ENCODE peak calls at places on chromosomes 3 and 15, in four cellular contexts. T, V, Z and W are unnamed samples. For H3K4me1 and H3K27me3, the result is how much of the 10 kb centered on the place peaks cover.

GRCh38 chr3:48084929-48085328 is 68.7 kb upstream of the MAP4 start:
- DNase-seq in T (no peak), V (no peak), Z (no peak), W (no peak)

GRCh38 chr3:144770813-144771400 is 799.3 kb downstream of the DIPK2A start:
- DNase-seq in T (no peak), V (peak), Z (no peak), W (peak)

GRCh38 chr3:23959147-23959900 is 14.2 kb downstream of the NR1D2 start:
- DNase-seq in T (no peak), V (no peak), Z (no peak), W (no peak)

GRCh38 chr15:74174216-74174965 is 881 bp downstream of the ISLR start:
- DNase-seq in T (no peak), V (peak), Z (peak), W (peak)

GRCh38 chr3:172519241-172519640 is 4.0 kb downstream of the TNFSF10 start:
- DNase-seq in T (no peak), V (no peak), Z (no peak), W (no peak)

GRCh38 chr3:136956994-136957393 is 789 bp upstream of the IL20RB start:
- DNase-seq in T (no peak), V (no peak), Z (no peak), W (no peak)

GRCh38 chr3:151051533-151051932 is 33.9 kb upstream of the MED12L start:
- DNase-seq in T (no peak), V (no peak), Z (no peak), W (no peak)

GRCh38 chr3:86814918-86815655 is 175.9 kb downstream of the VGLL3 start:
- DNase-seq in T (no peak), V (no peak), Z (no peak), W (peak)

GRCh38 chr15:50774450-50774849 is 8.9 kb upstream of the SPPL2A start:
- DNase-seq in T (no peak), V (no peak), Z (no peak), W (no peak)

GRCh38 chr3:117735481-117736101 is 1026.0 kb downstream of the TUSC7 start:
- DNase-seq in T (no peak), V (no peak), Z (no peak), W (peak)

GRCh38 chr3:193014961-193015360 is 97.3 kb upstream of the MB21D2 start:
- DNase-seq in T (no peak), V (no peak), Z (no peak), W (no peak)

GRCh38 chr3:142890592-142890991 is 1.7 kb upstream of the PCOLCE2 start:
- DNase-seq in T (no peak), V (no peak), Z (no peak), W (no peak)

GRCh38 chr15:45376300-45376928 is 1.9 kb downstream of the GATM start:
- DNase-seq in T (no peak), V (no peak), Z (no peak), W (no peak)

GRCh38 chr15:45376967-45377629 is 1.2 kb downstream of the GATM start:
- DNase-seq in T (no peak), V (no peak), Z (no peak), W (no peak)

GRCh38 chr15:45377630-45378148 is 655 bp downstream of the GATM start:
- DNase-seq in T (peak), V (peak), Z (peak), W (no peak)

GRCh38 chr15:45378149-45378912 is at the start of gene GATM:
- DNase-seq in T (peak), V (peak), Z (peak), W (peak)

GRCh38 chr15:45378913-45379262 is 544 bp upstream of the GATM start:
- DNase-seq in T (no peak), V (no peak), Z (no peak), W (no peak)
- H3K4me3 ChIP-seq in T (peak), V (peak), Z (peak), W (no peak)

DNA sequence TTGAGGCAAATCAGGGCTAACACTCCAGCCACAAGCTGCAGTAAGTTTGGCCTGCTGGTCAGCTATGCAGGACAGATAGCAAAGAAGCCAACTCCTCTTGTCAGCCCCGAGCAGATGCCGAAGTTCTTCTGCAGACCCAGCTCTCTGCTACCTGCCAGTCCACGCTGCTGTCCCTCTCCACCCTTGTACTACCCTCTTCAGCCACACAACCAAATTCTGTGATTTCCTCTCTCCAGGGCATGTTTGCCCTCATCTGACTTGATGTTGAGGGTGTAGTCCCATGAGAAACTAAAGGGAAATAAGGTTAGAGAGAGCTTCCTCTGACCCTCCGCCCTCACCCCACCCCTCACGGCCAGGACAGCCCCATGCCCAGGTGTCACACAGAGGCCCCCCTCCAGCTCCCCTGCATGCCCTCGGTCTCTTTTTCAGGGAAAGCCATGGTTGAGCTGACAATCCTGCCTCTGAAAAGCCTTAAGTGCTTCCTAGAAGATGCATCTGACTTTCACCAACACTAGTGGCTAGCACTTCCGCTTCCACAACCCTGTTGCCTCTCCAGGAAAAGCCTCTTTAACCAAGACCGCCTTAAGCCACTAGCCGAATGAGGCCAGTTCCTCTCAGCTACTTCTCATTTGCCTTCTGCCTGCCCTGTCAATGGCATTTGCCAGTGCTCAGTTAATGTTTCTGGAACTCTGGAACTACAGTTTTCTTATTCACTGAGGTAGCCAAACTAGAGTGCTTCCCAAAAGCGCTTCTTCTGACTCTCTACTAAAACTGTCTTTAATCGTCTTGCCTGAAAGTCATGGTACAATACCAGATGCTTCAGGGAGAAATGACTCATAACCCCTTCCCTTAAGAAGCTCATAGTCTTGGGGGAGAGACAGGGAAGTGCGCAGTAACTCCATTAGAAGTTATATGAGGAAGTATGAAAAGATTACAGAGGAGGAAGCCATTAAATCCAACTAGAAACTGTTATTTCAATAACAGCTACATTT is 300.4 kb upstream of the STT3B start:
- DNase-seq in T (no peak), V (no peak), Z (no peak), W (no peak)
- H3K4me1 ChIP-seq in T (under half), V (under half), Z (under half), W (under half)

GRCh38 chr15:84604804-84605203 is 4.0 kb downstream of the ZSCAN2 start:
- DNase-seq in T (no peak), V (no peak), Z (no peak), W (no peak)
- H3K27me3 ChIP-seq in T (under half), V (under half), Z (under half), W (under half)

GRCh38 chr3:114411811-114412803 is 118.3 kb downstream of the TIGIT start:
- DNase-seq in T (no peak), V (no peak), Z (peak), W (no peak)

GRCh38 chr3:114411292-114411691 is 117.5 kb downstream of the TIGIT start:
- DNase-seq in T (no peak), V (no peak), Z (no peak), W (peak)

GRCh38 chr3:114408763-114409162 is 114.9 kb downstream of the TIGIT start:
- DNase-seq in T (no peak), V (no peak), Z (peak), W (peak)

GRCh38 chr3:114406922-114407321 is 113.1 kb downstream of the TIGIT start:
- DNase-seq in T (no peak), V (no peak), Z (no peak), W (no peak)

GRCh38 chr3:114409291-114409690 is 115.5 kb downstream of the TIGIT start:
- DNase-seq in T (no peak), V (no peak), Z (no peak), W (no peak)
- H3K4me3 ChIP-seq in T (no peak), V (no peak), Z (no peak), W (no peak)

DNA sequence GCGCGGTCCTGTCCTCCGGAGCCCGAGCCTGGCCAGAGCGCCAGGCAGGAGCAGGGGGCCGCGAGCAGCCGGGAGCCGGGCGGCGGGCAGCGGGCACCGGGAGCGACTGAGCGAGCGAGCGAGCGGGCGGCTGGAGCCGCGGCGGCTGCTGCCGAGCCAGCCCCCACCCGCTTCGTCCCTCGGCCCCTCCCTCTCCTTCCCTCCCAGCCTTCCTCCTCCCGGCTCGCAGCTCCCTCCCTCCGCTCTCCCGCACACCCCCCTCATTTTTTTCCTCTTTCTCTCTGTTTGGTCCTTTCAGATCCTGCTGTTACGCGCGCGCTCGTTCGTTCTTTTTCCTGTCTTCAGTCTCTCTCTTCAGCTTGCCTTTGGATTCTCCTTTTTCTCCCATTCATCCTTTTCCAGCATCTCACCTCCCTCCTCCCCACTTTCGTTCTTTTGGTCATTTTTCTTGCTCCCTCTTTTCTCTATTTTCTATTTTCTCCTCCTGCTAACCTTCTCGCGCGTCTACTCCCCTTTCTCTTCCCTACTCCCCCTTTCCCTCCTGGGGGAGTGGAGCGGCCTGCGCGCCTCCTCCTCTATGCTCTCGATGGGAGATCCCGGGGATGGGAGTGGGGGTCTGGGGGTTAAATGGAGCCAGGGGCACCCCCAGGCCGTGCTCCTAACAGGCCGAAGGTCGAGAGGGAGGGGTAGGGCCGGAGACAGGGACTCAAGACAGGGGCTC is at the start of gene MEGF11:
- DNase-seq in T (no peak), V (no peak), Z (peak), W (peak)
- H3K4me1 ChIP-seq in T (under half), V (under half), Z (under half), W (under half)

DNA sequence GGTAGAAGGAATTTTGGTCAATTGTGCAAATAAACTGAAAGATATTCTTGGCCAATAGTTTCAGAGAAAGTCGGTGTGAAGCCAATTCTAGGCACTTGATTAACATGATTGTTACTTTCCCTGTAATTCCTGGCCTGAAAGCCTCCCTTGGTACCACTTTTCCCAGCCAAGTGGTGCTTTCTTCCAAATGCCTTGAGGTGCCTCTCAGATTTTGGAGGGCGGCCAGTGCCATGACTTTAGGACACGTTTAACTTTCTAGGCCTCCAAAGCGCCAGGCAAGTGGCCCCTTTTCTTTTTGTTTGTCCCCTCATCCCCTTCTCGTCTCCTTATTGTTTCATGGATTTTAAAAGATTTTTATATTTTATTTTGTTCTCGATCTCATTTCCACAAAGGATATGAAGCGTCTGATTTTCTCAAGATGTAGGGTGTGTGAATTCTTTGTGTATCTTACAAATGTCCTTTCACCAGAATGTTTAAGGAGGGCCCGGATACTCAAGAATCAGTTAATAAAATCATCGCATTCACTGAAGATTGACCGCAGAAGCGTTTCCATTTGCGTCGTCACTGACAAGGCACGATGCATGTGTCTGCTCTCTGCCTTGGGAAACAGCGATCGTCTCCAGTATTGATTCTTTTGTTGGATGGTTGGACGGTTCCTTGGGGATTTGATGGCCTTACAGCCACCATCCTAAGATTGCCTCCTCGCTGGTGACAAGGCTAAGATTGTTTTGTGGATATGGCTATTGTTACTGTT is 87.8 kb downstream of the ASB7 start:
- DNase-seq in T (no peak), V (no peak), Z (no peak), W (no peak)
- H3K27me3 ChIP-seq in T (under half), V (under half), Z (under half), W (under half)

GRCh38 chr3:181694805-181695660 is 16.7 kb upstream of the SOX2 start:
- DNase-seq in T (peak), V (peak), Z (peak), W (peak)
- H3K4me3 ChIP-seq in T (peak), V (peak), Z (peak), W (peak)

GRCh38 chr15:61390138-61390537 is 161.0 kb upstream of the RORA start:
- DNase-seq in T (no peak), V (no peak), Z (no peak), W (no peak)
- H3K4me1 ChIP-seq in T (under half), V (under half), Z (under half), W (under half)

GRCh38 chr3:43319794-43320193 is 33.5 kb downstream of the SNRK start:
- DNase-seq in T (no peak), V (no peak), Z (no peak), W (peak)
- H3K27me3 ChIP-seq in T (under half), V (under half), Z (under half), W (under half)